ENCODE peak calls at places on chromosomes 13 and 19, in nine cellular contexts. D, A, I, N, Y, O, H, B and Z are unnamed samples.

GRCh38 chr13:32863596-32863995 is 152.6 kb upstream of the KL start:
- DNase-seq in D (no peak), A (no peak), I (no peak), N (no peak), Y (no peak), O (no peak), H (no peak), B (no peak), Z (no peak)

GRCh38 chr19:44924243-44924725 is 9.9 kb downstream of the APOC1 start:
- DNase-seq in D (no peak), A (no peak), I (no peak), N (no peak), Y (no peak), O (no peak), H (no peak), B (no peak), Z (no peak)

GRCh38 chr19:34172661-34173144 is 399 bp downstream of the LSM14A start:
- DNase-seq in D (no peak), A (peak), I (peak), N (peak), Y (no peak), O (no peak), H (no peak), B (no peak), Z (no peak)

GRCh38 chr19:58157045-58157728 is 6.6 kb upstream of the ZNF329 start:
- DNase-seq in D (no peak), A (no peak), I (no peak), N (no peak), Y (no peak), O (no peak), H (no peak), B (no peak), Z (no peak)

GRCh38 chr19:30224689-30225606 is 147.2 kb upstream of the ZNF536 start:
- DNase-seq in D (no peak), A (no peak), I (peak), N (no peak), Y (no peak), O (no peak), H (no peak), B (no peak), Z (no peak)

GRCh38 chr19:49362048-49362925 is at the start of gene TEAD2:
- DNase-seq in D (peak), A (peak), I (peak), N (peak), Y (no peak), O (no peak), H (peak), B (peak), Z (peak)

GRCh38 chr19:44182145-44182544 is 17.2 kb downstream of the ZNF226 start:
- DNase-seq in D (no peak), A (no peak), I (no peak), N (no peak), Y (no peak), O (no peak), H (no peak), B (no peak), Z (no peak)

GRCh38 chr19:48676887-48677286 is 4.1 kb upstream of the NTN5 start:
- DNase-seq in D (no peak), A (no peak), I (no peak), N (no peak), Y (no peak), O (no peak), H (no peak), B (no peak), Z (no peak)

GRCh38 chr13:26425439-26426358 is 131.8 kb upstream of the WASF3 start:
- DNase-seq in D (peak), A (peak), I (no peak), N (peak), Y (no peak), O (no peak), H (no peak), B (no peak), Z (no peak)

GRCh38 chr13:99978781-99979452 is 2.7 kb upstream of the ZIC2 start:
- DNase-seq in D (no peak), A (no peak), I (no peak), N (no peak), Y (no peak), O (no peak), H (no peak), B (no peak), Z (no peak)

GRCh38 chr19:39599116-39599515 is 3.2 kb upstream of the LGALS13 start:
- DNase-seq in D (peak), A (no peak), I (peak), N (no peak), Y (no peak), O (no peak), H (no peak), B (peak), Z (no peak)

GRCh38 chr13:92377396-92377795 is 849.2 kb upstream of the GPC6 start:
- DNase-seq in D (no peak), A (no peak), I (no peak), N (no peak), Y (no peak), O (no peak), H (no peak), B (no peak), Z (no peak)

GRCh38 chr19:6717441-6717971 is 2.9 kb downstream of the C3 start:
- DNase-seq in D (no peak), A (no peak), I (no peak), N (no peak), Y (peak), O (no peak), H (no peak), B (no peak), Z (no peak)

GRCh38 chr19:51320258-51320657 is 8.8 kb downstream of the IGLON5 start:
- DNase-seq in D (no peak), A (no peak), I (no peak), N (peak), Y (no peak), O (no peak), H (no peak), B (no peak), Z (no peak)

GRCh38 chr19:29851769-29852521 is 40.2 kb downstream of the CCNE1 start:
- DNase-seq in D (no peak), A (no peak), I (no peak), N (no peak), Y (no peak), O (no peak), H (no peak), B (no peak), Z (no peak)

GRCh38 chr13:99969368-99969933 is 2.1 kb downstream of the ZIC5 start:
- DNase-seq in D (no peak), A (no peak), I (no peak), N (no peak), Y (no peak), O (no peak), H (no peak), B (no peak), Z (no peak)

GRCh38 chr13:44646044-44646443 is 69.9 kb upstream of the TSC22D1 start:
- DNase-seq in D (no peak), A (no peak), I (no peak), N (no peak), Y (no peak), O (no peak), H (no peak), B (no peak), Z (no peak)

GRCh38 chr19:1482361-1483066 is 3.5 kb upstream of the C19orf25 start:
- DNase-seq in D (no peak), A (no peak), I (no peak), N (no peak), Y (no peak), O (no peak), H (peak), B (no peak), Z (no peak)

GRCh38 chr19:48867922-48868195 is 558 bp downstream of the PLEKHA4 start:
- DNase-seq in D (no peak), A (no peak), I (no peak), N (no peak), Y (no peak), O (no peak), H (no peak), B (no peak), Z (no peak)

GRCh38 chr13:44812818-44813217 is 176.5 kb downstream of the NUFIP1 start:
- DNase-seq in D (no peak), A (no peak), I (no peak), N (no peak), Y (no peak), O (no peak), H (no peak), B (no peak), Z (no peak)

GRCh38 chr19:33134571-33135041 is 2.7 kb downstream of the WDR88 start:
- DNase-seq in D (no peak), A (no peak), I (no peak), N (no peak), Y (no peak), O (no peak), H (no peak), B (no peak), Z (no peak)

GRCh38 chr13:25217023-25217909 is 45.2 kb upstream of the AMER2 start:
- DNase-seq in D (peak), A (no peak), I (no peak), N (no peak), Y (no peak), O (no peak), H (no peak), B (no peak), Z (no peak)

GRCh38 chr19:10766681-10767201 is 48.9 kb downstream of the DNM2 start:
- DNase-seq in D (peak), A (no peak), I (peak), N (peak), Y (no peak), O (no peak), H (no peak), B (peak), Z (no peak)

GRCh38 chr19:10780368-10780767 is 55.6 kb downstream of the TMED1 start:
- DNase-seq in D (peak), A (peak), I (peak), N (peak), Y (no peak), O (peak), H (no peak), B (peak), Z (no peak)

GRCh38 chr19:33317522-33317921 is 15.2 kb upstream of the CEBPA start:
- DNase-seq in D (no peak), A (no peak), I (no peak), N (no peak), Y (no peak), O (no peak), H (no peak), B (no peak), Z (no peak)

GRCh38 chr19:44712864-44713515 is 14.0 kb downstream of the CEACAM16 start:
- DNase-seq in D (no peak), A (no peak), I (no peak), N (no peak), Y (no peak), O (no peak), H (no peak), B (no peak), Z (no peak)

GRCh38 chr13:20969182-20969581 is 66.6 kb upstream of the XPO4 start:
- DNase-seq in D (peak), A (no peak), I (no peak), N (no peak), Y (peak), O (no peak), H (no peak), B (peak), Z (no peak)

GRCh38 chr19:56637976-56638555 is 4.9 kb upstream of the SMIM17 start:
- DNase-seq in D (peak), A (peak), I (peak), N (peak), Y (no peak), O (peak), H (peak), B (peak), Z (no peak)

DNA sequence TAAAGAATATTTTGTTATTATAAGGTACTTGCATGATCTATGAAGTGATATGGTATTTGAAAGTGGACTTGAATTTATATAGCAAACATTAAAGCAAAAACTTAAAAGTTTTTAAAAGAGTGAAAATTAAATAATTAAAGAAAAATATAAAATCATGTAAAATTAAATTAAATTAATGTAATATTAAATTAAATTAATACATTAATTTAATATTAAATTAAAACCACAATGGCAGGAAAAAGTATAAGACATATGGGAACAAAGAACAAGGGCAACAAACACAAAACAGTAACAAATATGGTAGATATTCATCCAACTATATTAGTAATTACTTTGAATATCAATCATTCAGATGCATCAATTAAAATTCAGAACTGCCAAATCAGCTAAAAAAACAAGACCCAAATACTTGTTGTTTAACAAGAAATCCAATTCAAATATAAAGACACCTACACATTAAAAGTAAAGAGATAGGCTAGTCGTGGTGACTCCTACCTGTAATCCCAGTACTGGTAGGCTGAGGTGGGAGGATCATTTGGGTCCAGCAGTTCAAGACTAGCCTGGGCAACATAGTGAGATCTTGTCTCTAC is 992.2 kb upstream of the MIR17HG start:
- DNase-seq in D (no peak), A (no peak), I (no peak), N (no peak), Y (no peak), O (no peak), H (no peak), B (no peak), Z (no peak)
- TF ChIP-seq POLR2A in D (no peak), A (no peak), I (no peak), N (no peak), Y (no peak), O (no peak), H (no peak), B (no peak), Z (no peak)

DNA sequence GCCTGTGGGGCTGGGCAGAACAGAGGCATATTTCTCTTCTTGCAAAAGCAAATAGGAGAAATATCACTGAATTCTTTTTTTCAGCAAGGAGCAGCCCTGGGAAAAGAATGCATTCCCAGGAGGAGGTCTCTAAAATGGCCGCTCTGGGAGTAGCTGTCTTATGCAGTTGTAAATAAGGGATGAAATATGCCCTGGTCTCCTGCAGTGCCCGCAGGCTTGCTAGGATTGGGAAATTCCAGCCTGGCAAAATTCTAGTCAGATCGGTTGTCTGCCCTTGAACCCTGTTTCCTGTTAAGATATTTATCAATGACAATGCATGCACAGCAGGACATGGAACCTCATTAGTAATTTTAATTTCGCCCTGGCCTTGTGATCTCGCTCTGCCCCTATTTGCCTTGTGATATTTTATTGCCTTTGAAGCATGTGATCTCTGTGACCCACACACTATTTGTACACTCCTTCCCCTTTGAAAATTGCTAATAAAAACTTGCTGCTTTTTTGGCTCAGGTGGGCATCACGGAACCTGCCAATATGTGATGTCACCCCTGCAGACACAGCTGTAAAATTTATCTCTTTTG is 1993.2 kb downstream of the PCDH9 start:
- DNase-seq in D (no peak), A (no peak), I (no peak), N (no peak), Y (no peak), O (no peak), H (no peak), B (no peak), Z (no peak)
- TF ChIP-seq POLR2A in D (no peak), A (no peak), I (no peak), N (no peak), Y (no peak), O (no peak), H (no peak), B (no peak), Z (no peak)

GRCh38 chr19:3980353-3981251 is 4.7 kb downstream of the EEF2 start:
- DNase-seq in D (no peak), A (no peak), I (peak), N (no peak), Y (no peak), O (no peak), H (no peak), B (no peak), Z (no peak)
- TF ChIP-seq POLR2A in D (no peak), A (no peak), I (no peak), N (no peak), Y (no peak), O (no peak), H (no peak), B (no peak), Z (no peak)

GRCh38 chr13:69617587-69617986 is 490.0 kb upstream of the ATXN8OS start:
- DNase-seq in D (no peak), A (no peak), I (no peak), N (no peak), Y (no peak), O (no peak), H (no peak), B (no peak), Z (no peak)
- TF ChIP-seq POLR2A in D (no peak), A (no peak), I (no peak), N (no peak), Y (no peak), O (no peak), H (no peak), B (no peak), Z (no peak)

DNA sequence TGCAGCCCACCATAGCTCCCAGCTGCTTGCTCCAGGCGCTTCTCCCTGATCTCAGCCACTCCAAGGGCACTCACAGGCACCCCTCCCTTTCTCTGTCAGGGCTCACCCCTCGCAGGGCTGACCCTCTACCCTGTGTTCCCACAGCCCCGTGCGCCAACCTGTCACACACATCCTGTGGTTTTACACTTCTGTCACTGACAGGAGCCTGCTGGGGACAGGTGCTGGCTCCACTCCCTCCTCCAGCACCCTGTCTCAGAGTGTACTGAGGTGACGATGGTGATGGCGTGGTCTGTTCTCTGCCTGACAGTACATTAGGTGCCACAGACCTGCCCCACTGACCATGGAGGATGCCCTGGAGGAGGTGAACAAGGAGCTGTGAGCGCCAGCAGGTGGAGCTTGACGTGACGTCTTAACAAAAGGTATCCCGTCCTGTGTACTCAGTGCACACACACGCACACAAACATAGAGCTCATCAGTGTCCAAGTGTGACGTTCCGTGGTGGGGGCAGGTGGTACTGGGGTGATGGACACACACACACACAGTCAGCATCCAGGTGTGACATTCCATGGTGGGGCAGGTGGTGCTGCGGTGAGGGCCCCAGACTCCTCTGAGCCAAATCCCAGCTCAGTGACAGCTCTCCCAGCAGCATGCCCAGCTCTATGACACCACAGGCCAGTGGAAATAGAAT is 20.9 kb downstream of the C19orf44 start:
- DNase-seq in D (no peak), A (no peak), I (no peak), N (no peak), Y (no peak), O (no peak), H (no peak), B (no peak), Z (no peak)
- TF ChIP-seq POLR2A in D (no peak), A (no peak), I (no peak), N (no peak), Y (no peak), O (no peak), H (no peak), B (no peak), Z (no peak)

DNA sequence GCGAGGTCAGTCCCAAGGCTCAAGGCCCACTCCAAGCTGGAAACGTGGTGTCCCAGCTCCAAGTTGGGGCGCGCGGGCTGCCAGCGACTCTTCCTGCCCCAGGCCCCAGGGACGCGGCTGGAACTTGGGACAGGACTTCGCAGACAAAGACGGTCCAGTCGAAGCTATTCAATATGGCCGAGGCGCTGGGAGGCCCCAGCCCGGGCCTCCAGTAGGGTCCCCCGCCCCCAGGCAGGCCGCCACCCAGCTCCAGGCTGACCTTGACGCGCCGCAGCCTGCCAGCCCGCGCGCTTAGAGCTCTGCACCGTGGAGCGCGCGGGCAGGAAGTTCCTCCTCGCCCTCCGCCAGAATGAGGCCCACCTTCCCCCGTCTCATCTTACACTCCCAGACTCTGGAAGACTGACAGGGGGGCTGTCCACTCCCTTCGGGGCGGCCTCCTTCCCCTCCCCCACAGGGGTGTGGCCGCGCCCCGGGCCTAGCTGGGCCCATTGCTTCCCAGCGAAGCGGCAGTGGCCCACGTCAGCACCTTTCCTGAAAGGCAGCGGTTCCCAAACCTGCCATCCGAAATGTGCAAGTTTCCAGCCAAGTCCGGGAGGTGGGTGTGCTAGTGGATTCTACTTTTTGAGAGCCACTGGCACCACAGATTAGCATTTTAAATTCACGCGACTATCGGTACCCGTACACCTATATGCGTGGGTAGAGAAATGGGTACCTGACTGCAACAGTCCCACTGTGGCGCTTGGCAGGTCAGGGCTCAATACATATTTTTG is at the start of gene CCDC8:
- DNase-seq in D (peak), A (peak), I (peak), N (peak), Y (no peak), O (no peak), H (peak), B (no peak), Z (no peak)
- TF ChIP-seq POLR2A in D (peak), A (peak), I (peak), N (peak), Y (no peak), O (no peak), H (peak), B (no peak), Z (no peak)

GRCh38 chr13:37059136-37059847 is at the start of gene SUPT20H:
- DNase-seq in D (peak), A (peak), I (peak), N (peak), Y (peak), O (peak), H (peak), B (peak), Z (peak)
- TF ChIP-seq POLR2A in D (peak), A (peak), I (peak), N (peak), Y (no peak), O (no peak), H (no peak), B (peak), Z (peak)